ENCODE peak calls at places on chromosomes 1 and 21, in nine cellular contexts. F is GM12891, H is ovary, Q is spleen, A is adrenal gland, Z is HepG2, G is gastrocnemius medialis, W is heart left ventricle, U is body of pancreas. O is an unnamed sample.

GRCh38 chr1:227357229-227358078 is 39.2 kb upstream of the CDC42BPA start:
- DNase-seq in W (peak; percentile 78), G (peak; percentile 75), Q (peak; percentile 80), H (peak; percentile 68), Z (peak; percentile 52), F (no peak), A (peak; percentile 88), U (peak; percentile 50), O (peak; percentile 65)

GRCh38 chr1:193408782-193409293 is 222.4 kb upstream of the B3GALT2 start:
- DNase-seq in H (peak; percentile 93), Q (no peak), W (peak; percentile 85), U (peak; percentile 94), A (peak; percentile 98), F (no peak), G (no peak), Z (no peak), O (no peak)

GRCh38 chr1:111928531-111928930 is 60.9 kb downstream of the KCND3 start:
- DNase-seq in U (no peak), A (no peak), G (no peak), H (no peak), Z (no peak), Q (no peak), W (no peak), F (no peak), O (no peak)

GRCh38 chr1:169610858-169611257 is 19.1 kb downstream of the SELP start:
- DNase-seq in W (no peak), G (no peak), Z (no peak), Q (no peak), F (no peak), A (no peak), H (no peak), U (no peak), O (no peak)

GRCh38 chr1:115710859-115711624 is 57.5 kb downstream of the CASQ2 start:
- DNase-seq in A (no peak), H (no peak), Q (no peak), U (no peak), G (no peak), Z (peak; percentile 86), W (peak; percentile 44), F (no peak), O (no peak)

GRCh38 chr21:29215709-29216108 is 83.0 kb upstream of the BACH1 start:
- DNase-seq in Q (no peak), G (no peak), U (peak; percentile 38), Z (no peak), A (no peak), W (no peak), H (no peak), F (no peak), O (no peak)

GRCh38 chr1:240562111-240562590 is 49.8 kb downstream of the GREM2 start:
- DNase-seq in Z (no peak), F (no peak), Q (no peak), W (no peak), A (no peak), G (no peak), H (no peak), U (no peak), O (no peak)

GRCh38 chr1:169112241-169112640 is 5.8 kb downstream of the ATP1B1 start:
- DNase-seq in F (no peak), G (peak; percentile 85), W (no peak), Q (no peak), H (peak; percentile 69), A (peak; percentile 69), Z (no peak), U (peak; percentile 35), O (no peak)

GRCh38 chr1:218330043-218330623 is 15.0 kb upstream of the TGFB2 start:
- DNase-seq in U (no peak), G (no peak), Q (no peak), Z (peak; percentile 16), A (no peak), W (no peak), F (no peak), H (no peak), O (no peak)

GRCh38 chr1:206921772-206922265 is at the start of gene FCMR:
- DNase-seq in H (no peak), G (peak; percentile 26), U (no peak), Q (no peak), F (no peak), W (no peak), Z (peak; percentile 20), A (no peak), O (no peak)

GRCh38 chr1:15210651-15211390 is 36.2 kb upstream of the FHAD1 start:
- DNase-seq in W (peak; percentile 43), A (no peak), F (no peak), G (no peak), Z (no peak), H (no peak), U (no peak), Q (no peak), O (no peak)

GRCh38 chr1:31181515-31182343 is 58.0 kb downstream of the NKAIN1 start:
- DNase-seq in Z (peak; percentile 23), H (peak; percentile 25), A (peak; percentile 68), Q (peak; percentile 81), U (peak; percentile 68), W (peak; percentile 61), F (peak; percentile 69), G (peak; percentile 35), O (no peak)

DNA sequence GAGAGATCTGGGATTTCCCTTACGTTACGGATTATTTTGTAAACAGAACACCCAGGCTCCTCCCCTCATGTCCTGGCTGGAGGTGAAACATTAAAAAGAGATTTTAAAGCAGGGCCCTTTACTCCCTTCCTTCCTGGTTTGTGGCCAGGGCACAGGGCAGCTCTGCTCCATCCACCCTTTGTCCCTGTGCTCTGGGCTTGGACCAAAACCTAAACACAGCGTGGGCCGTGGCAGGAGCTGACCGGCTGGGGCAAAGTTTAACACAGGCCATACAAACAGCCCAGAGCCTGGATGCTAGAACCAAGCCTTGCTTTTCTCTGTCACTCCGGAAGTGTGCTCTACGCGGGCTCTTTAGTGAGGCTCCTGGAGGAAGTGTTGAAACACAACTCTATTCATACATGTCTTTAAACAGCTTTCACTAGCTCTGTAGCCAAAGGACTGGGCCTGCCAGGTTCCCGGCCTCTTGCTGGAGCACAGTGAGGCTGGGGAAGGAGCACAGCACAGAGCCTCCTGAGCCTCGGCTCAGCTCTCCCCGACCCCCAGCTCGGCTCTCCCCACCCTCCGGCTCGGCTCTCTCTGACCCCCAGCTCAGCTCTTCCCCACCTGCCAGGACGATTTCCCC is 84.7 kb downstream of the PDE9A start:
- DNase-seq in Z (peak; percentile 89), A (peak; percentile 40), W (peak; percentile 62), G (no peak), H (peak; percentile 54), U (peak; percentile 28), F (no peak), Q (peak; percentile 87), O (no peak)
- TF ChIP-seq POLR2A in Z (peak; percentile 39), A (no peak), W (no peak), G (no peak), H (no peak), U (no peak), F (no peak), Q (no peak), O (no peak)

DNA sequence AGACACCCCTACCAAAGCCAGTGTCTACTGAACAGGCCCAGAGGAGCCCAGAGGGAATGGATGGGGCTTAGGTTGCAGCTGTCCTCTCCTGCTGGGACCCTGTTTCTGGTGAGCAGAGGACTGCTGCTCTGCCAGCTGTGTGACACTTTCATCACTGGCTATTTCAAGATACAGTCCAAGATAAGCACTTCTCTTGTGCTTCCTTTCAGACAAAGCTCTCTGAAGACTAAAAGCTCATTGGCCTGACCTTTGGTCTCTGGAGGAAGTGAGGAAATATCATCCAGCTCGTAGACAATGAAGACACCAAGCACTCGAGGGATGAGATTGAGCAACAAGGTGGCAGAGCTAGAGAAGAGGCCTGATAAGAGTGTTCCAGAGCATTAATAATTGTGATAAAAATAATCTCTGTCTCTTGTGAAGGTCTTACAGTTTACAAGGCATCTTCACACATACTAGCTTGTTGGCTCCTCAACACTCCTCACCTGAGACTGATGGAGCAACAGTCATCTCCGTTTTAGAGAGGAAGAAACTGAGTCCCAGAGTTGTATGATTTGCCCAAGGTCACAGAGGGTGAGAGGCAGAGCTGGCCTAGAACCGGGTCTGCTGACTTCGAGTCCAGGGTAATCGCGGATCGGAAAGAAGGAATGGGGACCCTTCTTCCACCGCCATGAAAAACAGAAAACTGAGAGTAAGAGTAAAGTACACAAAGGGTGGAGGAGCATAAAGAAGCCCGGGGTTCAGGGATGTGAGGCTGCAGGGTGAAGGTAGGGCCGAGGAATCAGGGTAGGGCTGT is 701 bp downstream of the PAFAH2 start:
- DNase-seq in Z (peak; percentile 81), G (peak; percentile 50), A (peak; percentile 70), Q (no peak), H (peak; percentile 34), U (peak; percentile 15), W (no peak), F (no peak), O (no peak)
- TF ChIP-seq POLR2A in Z (no peak), G (no peak), A (peak; percentile 46), Q (no peak), H (no peak), U (no peak), W (no peak), F (no peak), O (no peak)

GRCh38 chr1:235867903-235868469 is 1.3 kb upstream of the LYST start:
- DNase-seq in W (no peak), H (no peak), Z (no peak), A (no peak), Q (no peak), U (no peak), F (no peak), G (no peak), O (no peak)

GRCh38 chr1:235865565-235866206 is 1.0 kb downstream of the LYST start:
- DNase-seq in U (no peak), G (no peak), Q (no peak), F (no peak), H (peak; percentile 22), A (no peak), W (no peak), Z (no peak), O (no peak)

GRCh38 chr1:235866207-235866912 is at the start of gene LYST:
- DNase-seq in F (no peak), G (peak; percentile 26), W (peak; percentile 60), H (peak; percentile 53), Z (peak; percentile 51), A (peak; percentile 63), Q (peak; percentile 93), U (peak; percentile 62), O (peak; percentile 33)

GRCh38 chr1:235864965-235865525 is 1.7 kb downstream of the LYST start:
- DNase-seq in W (no peak), U (no peak), G (no peak), H (no peak), Q (no peak), F (no peak), A (no peak), Z (no peak), O (no peak)

GRCh38 chr1:235866913-235867850 is 476 bp upstream of the LYST start:
- DNase-seq in G (peak; percentile 93), Z (peak; percentile 82), W (peak; percentile 97), Q (peak; percentile 99), A (peak; percentile 96), F (peak; percentile 89), H (peak; percentile 96), U (peak; percentile 96), O (peak; percentile 80)
- TF ChIP-seq POLR2A in G (peak; percentile 65), Z (peak; percentile 49), W (peak; percentile 90), Q (peak; percentile 80), A (peak; percentile 82), F (peak; percentile 65), H (peak; percentile 68), U (peak; percentile 7), O (peak; percentile 88)

DNA sequence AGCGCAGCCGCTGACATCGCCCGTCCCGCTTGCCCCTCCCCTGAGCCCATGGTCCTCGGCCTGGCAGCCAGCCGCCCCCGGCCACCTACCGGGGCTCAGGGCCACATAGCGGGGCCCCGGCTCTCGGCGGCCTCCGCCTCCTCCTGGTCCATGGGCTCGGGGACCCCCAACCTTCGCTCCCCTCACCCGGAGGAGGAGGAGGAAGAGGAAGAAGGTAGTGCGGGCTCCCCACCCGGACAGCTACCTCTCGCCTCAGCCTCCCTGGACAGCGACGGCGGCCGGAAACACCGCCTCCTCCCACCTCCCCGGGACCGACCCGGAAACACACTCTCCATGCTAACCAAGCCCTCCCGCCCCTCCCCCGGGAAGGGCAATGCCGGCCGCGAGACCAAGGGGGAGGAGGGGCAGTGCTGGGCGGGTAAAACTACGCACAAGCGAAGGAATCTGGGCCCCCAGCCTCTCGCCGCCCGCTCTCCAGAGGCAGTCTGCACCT is at the start of gene KIAA0319L:
- DNase-seq in W (peak; percentile 94), Z (peak; percentile 60), F (peak; percentile 87), G (peak; percentile 82), H (peak; percentile 87), Q (peak; percentile 97), A (peak; percentile 89), U (peak; percentile 89), O (peak; percentile 77)
- TF ChIP-seq POLR2A in W (peak; percentile 59), Z (peak; percentile 60), F (no peak), G (peak; percentile 68), H (peak; percentile 76), Q (no peak), A (peak; percentile 64), U (peak; percentile 54), O (peak; percentile 75)